ENCODE peak calls at places on chromosomes 16 and 17, in four cellular contexts. X is HCT116, I is body of pancreas, D is tibial nerve. M is an unnamed sample.

GRCh38 chr17:37718383-37719048 is 26.3 kb downstream of the HNF1B start:
- DNase-seq in I (no peak), D (no peak), X (no peak), M (no peak)

GRCh38 chr17:14417336-14417735 is 116.5 kb downstream of the HS3ST3B1 start:
- DNase-seq in X (no peak), I (no peak), D (no peak), M (no peak)

GRCh38 chr16:1199342-1200013 is 25.6 kb downstream of the TPSG1 start:
- DNase-seq in X (no peak), I (no peak), D (no peak), M (no peak)

GRCh38 chr16:67533024-67533560 is 4.5 kb downstream of the RIPOR1 start:
- DNase-seq in I (no peak), X (no peak), D (no peak), M (no peak)

GRCh38 chr16:86077243-86077940 is 178.4 kb downstream of the IRF8 start:
- DNase-seq in D (no peak), I (no peak), X (no peak), M (no peak)

GRCh38 chr16:57029161-57030160 is 40.1 kb downstream of the NLRC5 start:
- DNase-seq in D (no peak), I (no peak), X (no peak), M (no peak)

GRCh38 chr17:59001158-59001814 is 105.4 kb downstream of the TRIM37 start:
- DNase-seq in D (peak; percentile 34), I (peak; percentile 39), X (no peak), M (no peak)

GRCh38 chr16:54275956-54276355 is 10.6 kb downstream of the IRX3 start:
- DNase-seq in D (no peak), I (no peak), X (no peak), M (no peak)

GRCh38 chr17:66925811-66926500 is 38.6 kb upstream of the CACNG4 start:
- DNase-seq in X (no peak), I (no peak), D (no peak), M (no peak)

GRCh38 chr16:84065536-84066132 is 23.0 kb upstream of the SLC38A8 start:
- DNase-seq in I (peak; percentile 75), X (peak; percentile 48), D (peak; percentile 72), M (peak; percentile 18)

GRCh38 chr17:17496189-17497064 is at the start of gene RASD1:
- DNase-seq in X (no peak), D (peak; percentile 85), I (peak; percentile 94), M (peak; percentile 56)

GRCh38 chr17:73281926-73282325 is 20.2 kb upstream of the CPSF4L start:
- DNase-seq in D (no peak), I (no peak), X (no peak), M (no peak)
- H3K4me3 ChIP-seq in D (no peak overlapping the region), I (no peak overlapping the region), X (no peak overlapping the region), M (no peak overlapping the region)

DNA sequence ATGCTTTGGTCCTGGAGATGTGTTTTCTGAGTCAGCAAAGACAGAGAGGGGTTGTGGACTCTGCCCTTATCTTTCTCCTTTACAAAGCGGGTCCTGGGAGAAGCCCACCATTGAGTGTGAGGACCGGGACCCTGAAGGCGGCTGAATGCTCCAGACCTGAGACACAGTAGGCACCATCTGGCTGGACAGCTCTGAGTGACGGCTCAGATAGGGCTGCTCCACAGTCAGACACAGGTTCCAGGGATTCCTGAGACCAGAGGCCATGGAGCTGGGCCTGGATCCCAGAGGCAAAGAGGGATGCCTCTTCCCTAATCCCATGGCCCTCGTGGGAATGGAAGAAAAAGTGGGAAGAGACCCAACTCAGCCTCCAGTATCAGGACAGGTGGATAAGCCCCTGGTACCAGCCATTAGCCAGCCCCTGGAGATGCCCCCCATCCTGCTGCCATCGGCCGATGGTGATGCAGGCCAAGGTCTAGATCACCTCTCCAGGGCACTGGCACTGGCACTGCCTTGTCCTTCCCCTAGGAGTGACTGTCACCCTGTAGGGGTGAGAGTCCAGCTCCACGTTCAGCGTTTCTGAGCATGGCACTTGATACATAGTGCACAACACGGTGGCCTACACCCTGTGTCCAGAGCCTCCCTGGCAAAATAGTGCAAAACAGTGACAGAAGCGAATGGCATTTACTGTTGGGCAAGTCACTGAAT is 4.7 kb downstream of the MMP15 start:
- DNase-seq in X (no peak), D (no peak), I (no peak), M (no peak)
- H3K27ac ChIP-seq in X (no peak overlapping the region), D (peak overlapping the region; percentile 90), I (no peak overlapping the region), M (no peak overlapping the region)

DNA sequence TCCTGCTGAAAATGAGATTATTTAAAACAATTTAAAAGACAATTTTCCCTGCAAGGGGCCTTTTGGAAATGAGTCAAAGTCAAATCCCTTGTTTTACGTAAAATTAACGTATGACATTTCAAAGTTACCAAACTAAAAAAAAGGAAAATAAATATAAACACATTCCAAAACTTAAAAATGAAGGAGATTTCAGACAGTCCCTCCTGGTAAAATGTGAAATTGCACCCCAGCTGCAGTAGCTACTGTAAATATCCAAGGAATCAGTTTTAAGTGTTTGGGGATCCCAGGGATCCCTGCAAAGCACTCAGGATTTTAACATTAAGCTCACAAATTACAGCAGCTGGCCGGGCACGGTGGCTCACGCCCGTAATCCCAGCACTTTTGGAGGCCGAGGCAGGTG is 63.3 kb downstream of the NXN start:
- DNase-seq in X (no peak), D (no peak), I (no peak), M (no peak)
- TF ChIP-seq CTCF in X (peak; percentile 48), D (no peak), I (no peak), M (peak; percentile 18)

GRCh38 chr17:18862011-18862410 is 4.1 kb downstream of the PRPSAP2 start:
- DNase-seq in X (no peak), D (no peak), I (no peak), M (no peak)

GRCh38 chr17:18858567-18859245 is 775 bp downstream of the PRPSAP2 start:
- DNase-seq in D (no peak), I (no peak), X (no peak), M (no peak)

GRCh38 chr17:18857864-18858566 is at the start of gene PRPSAP2:
- DNase-seq in D (peak; percentile 87), I (peak; percentile 97), X (peak; percentile 87), M (peak; percentile 74)

GRCh38 chr17:18860161-18860972 is 2.4 kb downstream of the PRPSAP2 start:
- DNase-seq in I (no peak), X (no peak), D (no peak), M (no peak)

DNA sequence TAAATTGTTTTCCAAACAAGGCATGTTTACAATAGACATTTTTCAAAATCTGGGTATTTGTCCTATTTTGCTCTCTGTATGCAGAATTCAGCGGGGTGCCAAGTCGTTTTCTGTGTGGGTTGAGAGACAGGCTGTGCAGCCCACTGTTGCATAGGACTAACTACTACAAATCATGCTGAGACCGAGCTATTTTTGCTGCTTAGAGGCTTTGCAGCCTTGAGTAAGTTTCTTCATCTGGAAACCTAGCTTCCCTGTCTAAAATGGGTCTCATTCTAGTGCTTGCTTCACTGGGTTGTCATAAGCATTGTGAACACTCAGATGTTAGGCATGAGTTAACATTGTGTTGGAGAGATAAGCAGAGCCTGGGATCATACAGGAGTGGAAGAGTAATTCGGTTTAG is 1.3 kb downstream of the PRPSAP2 start:
- DNase-seq in D (no peak), I (no peak), X (no peak), M (no peak)
- H3K4me3 ChIP-seq in D (no peak overlapping the region), I (no peak overlapping the region), X (peak overlapping the region; percentile 61), M (peak overlapping the region; percentile 76)

DNA sequence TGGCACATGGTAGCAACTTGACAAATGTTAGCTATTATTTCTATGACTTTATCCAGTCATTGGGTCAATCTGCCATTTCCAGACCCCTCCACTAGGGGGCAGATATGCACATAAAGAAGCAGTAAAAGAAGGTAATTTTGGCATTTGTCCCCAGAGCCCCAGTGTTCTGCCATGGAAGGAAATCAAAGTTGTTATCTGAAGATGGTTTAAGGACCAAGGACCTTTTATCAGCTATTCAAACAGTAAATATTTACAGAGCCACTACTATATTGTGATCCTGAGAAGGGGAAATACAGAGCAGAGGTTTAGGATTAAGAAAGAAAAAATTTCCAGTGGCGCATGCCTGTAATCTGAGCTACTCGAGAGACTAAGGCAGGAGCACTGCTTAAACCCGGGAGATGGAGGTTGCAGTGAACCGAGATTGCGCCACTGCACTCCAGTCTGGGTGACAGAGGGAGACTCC is 20.0 kb downstream of the TRAF4 start:
- DNase-seq in D (peak; percentile 99), X (peak; percentile 53), I (peak; percentile 92), M (peak; percentile 51)
- H3K27ac ChIP-seq in D (peak overlapping the region; percentile 27), X (no peak overlapping the region), I (no peak overlapping the region), M (no peak overlapping the region)

GRCh38 chr17:4997302-4998026 is at the start of the genes INCA1 and KIF1C:
- DNase-seq in X (peak; percentile 72), I (peak; percentile 95), D (peak; percentile 81), M (peak; percentile 54)
- TF ChIP-seq CTCF in X (no peak), I (peak; percentile 12), D (peak; percentile 85), M (no peak)

DNA sequence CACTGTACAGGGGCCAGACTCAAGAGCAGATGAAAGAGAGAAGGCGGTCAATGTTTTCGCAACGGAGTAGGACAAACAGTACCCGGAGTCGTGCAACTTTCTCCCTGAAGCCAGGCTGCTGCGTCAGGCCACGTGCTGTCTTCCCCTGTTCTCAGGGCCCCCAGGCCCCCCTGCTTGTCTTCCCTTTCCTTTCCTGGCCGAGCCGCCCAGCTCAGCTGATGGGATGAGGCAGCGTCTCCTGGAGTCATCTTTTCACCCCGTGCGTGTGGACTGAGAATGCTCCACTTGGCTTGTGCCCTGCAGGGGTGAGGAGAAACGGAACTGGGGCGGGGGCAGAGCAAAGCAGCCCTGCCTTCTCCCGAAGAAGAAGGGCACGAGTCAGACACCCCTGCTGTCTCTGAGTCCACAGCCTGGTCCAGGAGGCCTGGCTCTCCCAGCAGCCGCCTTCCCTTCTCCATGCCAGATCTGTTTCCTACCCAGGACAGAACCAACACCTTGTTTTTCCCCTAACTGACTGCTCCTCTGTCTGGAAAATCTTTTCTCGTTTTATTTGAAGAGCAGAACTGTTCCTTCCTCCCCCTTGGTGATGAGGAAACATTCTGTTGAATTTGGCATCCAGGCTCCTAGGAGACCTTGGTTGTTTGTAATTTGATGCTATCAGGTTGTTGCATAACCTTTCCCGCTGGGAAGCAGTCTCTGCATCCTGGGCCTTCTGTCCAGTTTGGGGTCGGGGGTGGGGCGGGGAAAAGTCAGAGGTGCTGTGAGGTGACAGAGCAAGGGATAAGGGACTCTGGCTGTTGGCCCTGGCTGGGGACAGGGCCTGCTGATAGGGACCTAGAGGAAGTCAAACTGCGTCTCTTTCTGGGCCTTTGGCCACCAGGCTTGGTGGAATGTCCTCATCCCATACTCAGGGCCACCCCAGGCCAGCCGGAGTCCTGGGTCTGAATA is 78.8 kb downstream of the WIPI1 start:
- DNase-seq in D (peak; percentile 96), I (peak; percentile 85), X (peak; percentile 63), M (peak; percentile 78)
- H3K4me3 ChIP-seq in D (no peak overlapping the region), I (no peak overlapping the region), X (peak overlapping the region; percentile 31), M (peak overlapping the region; percentile 31)

GRCh38 chr16:24015923-24016322 is 180.1 kb downstream of the PRKCB start:
- DNase-seq in I (no peak), X (no peak), D (no peak), M (no peak)
- H3K27ac ChIP-seq in I (no peak overlapping the region), X (no peak overlapping the region), D (no peak overlapping the region), M (no peak overlapping the region)